ENCODE peak calls at places on chromosomes 3 and 15, in seven cellular contexts. L, R, K, Z, A, U and Y are unnamed samples.
A peak's percentile ranks its signal among the peaks of the same experiment; 100 is the strongest.

GRCh38 chr3:159775372-159775961 is 213.2 kb upstream of the IL12A start:
- DNase-seq in K (no peak), L (no peak), A (no peak), R (no peak), Z (peak; percentile 95), U (peak; percentile 77), Y (no peak)

GRCh38 chr15:90101969-90102890 is at the start of gene IDH2:
- DNase-seq in K (peak; percentile 56), R (peak; percentile 64), Z (peak; percentile 70), U (peak; percentile 91), A (peak; percentile 79), L (peak; percentile 82), Y (no peak)

GRCh38 chr15:58952751-58953150 is 19.3 kb upstream of the SLTM start:
- DNase-seq in R (no peak), K (no peak), A (no peak), Z (no peak), U (no peak), L (no peak), Y (no peak)

GRCh38 chr3:39277893-39278615 is 1.8 kb downstream of the CX3CR1 start:
- DNase-seq in U (no peak), Z (no peak), R (no peak), A (no peak), L (no peak), K (no peak), Y (no peak)

GRCh38 chr3:71503525-71504249 is 79.8 kb downstream of the FOXP1 start:
- DNase-seq in A (no peak), L (no peak), U (no peak), R (no peak), Z (no peak), K (no peak), Y (no peak)

GRCh38 chr15:47778263-47778770 is 61.0 kb downstream of the SEMA6D start:
- DNase-seq in A (no peak), U (no peak), R (no peak), K (no peak), L (no peak), Z (no peak), Y (no peak)

GRCh38 chr15:65033659-65034269 is 4.3 kb upstream of the MTFMT start:
- DNase-seq in U (no peak), K (no peak), A (peak; percentile 74), R (no peak), Z (peak; percentile 27), L (no peak), Y (no peak)

GRCh38 chr15:80309769-80310384 is 57.9 kb upstream of the CTXND1 start:
- DNase-seq in A (peak; percentile 9), Z (peak; percentile 1), L (no peak), R (no peak), U (no peak), K (no peak), Y (peak; percentile 1)

GRCh38 chr3:71299160-71299559 is 284.4 kb downstream of the FOXP1 start:
- DNase-seq in A (no peak), L (no peak), R (peak; percentile 58), K (no peak), Z (peak; percentile 4), U (no peak), Y (no peak)

GRCh38 chr15:29470794-29471193 is 201.2 kb upstream of the NSMCE3 start:
- DNase-seq in U (no peak), Z (no peak), L (no peak), A (no peak), R (no peak), K (no peak), Y (peak; percentile 77)

GRCh38 chr3:176587089-176587488 is 610.2 kb downstream of the TBL1XR1 start:
- DNase-seq in K (no peak), Z (no peak), R (no peak), A (no peak), L (no peak), U (no peak), Y (no peak)

GRCh38 chr3:120475722-120476385 is 25.1 kb upstream of the FSTL1 start:
- DNase-seq in K (no peak), Z (no peak), R (no peak), A (no peak), L (no peak), U (no peak), Y (no peak)

GRCh38 chr15:77622212-77622941 is 10.3 kb downstream of the LINGO1 start:
- DNase-seq in R (no peak), Z (no peak), U (peak; percentile 66), K (no peak), A (no peak), L (no peak), Y (no peak)

GRCh38 chr3:25421747-25422146 is 6.3 kb upstream of the RARB start:
- DNase-seq in Z (no peak), K (no peak), R (no peak), L (no peak), A (no peak), U (no peak), Y (no peak)

GRCh38 chr3:173660645-173661299 is 263.2 kb downstream of the NLGN1 start:
- DNase-seq in R (no peak), Z (no peak), U (no peak), L (no peak), A (no peak), K (no peak), Y (no peak)

GRCh38 chr15:98896802-98897732 is 110.5 kb downstream of the PGPEP1L start:
- DNase-seq in U (no peak), A (no peak), L (peak; percentile 92), Z (no peak), K (no peak), R (no peak), Y (peak; percentile 99)

GRCh38 chr15:29131336-29132109 is 138.1 kb downstream of the NSMCE3 start:
- DNase-seq in L (peak; percentile 68), R (no peak), Z (no peak), U (peak; percentile 20), A (no peak), K (no peak), Y (no peak)

GRCh38 chr3:40800343-40800742 is 275.6 kb downstream of the ZNF621 start:
- DNase-seq in A (no peak), L (peak; percentile 54), R (no peak), Z (no peak), U (no peak), K (no peak), Y (peak; percentile 68)

GRCh38 chr3:140850210-140850955 is 91.3 kb upstream of the SLC25A36 start:
- DNase-seq in Z (no peak), U (no peak), K (no peak), L (no peak), A (peak; percentile 32), R (no peak), Y (no peak)

GRCh38 chr3:191388823-191389222 is 58.5 kb upstream of the UTS2B start:
- DNase-seq in A (peak; percentile 27), L (no peak), R (no peak), U (no peak), Z (no peak), K (no peak), Y (no peak)

GRCh38 chr3:141336672-141337522 is 31.4 kb upstream of the ZBTB38 start:
- DNase-seq in Z (no peak), A (peak; percentile 31), R (no peak), K (no peak), U (no peak), L (no peak), Y (peak; percentile 83)

GRCh38 chr3:125647318-125648014 is 52.2 kb upstream of the OSBPL11 start:
- DNase-seq in Z (no peak), L (peak; percentile 78), A (no peak), R (no peak), K (no peak), U (no peak), Y (peak; percentile 79)

GRCh38 chr3:69791919-69792399 is 52.7 kb downstream of the MITF start:
- DNase-seq in L (no peak), K (no peak), U (no peak), R (no peak), Z (no peak), A (peak; percentile 14), Y (no peak)

GRCh38 chr3:195546130-195546560 is 3.0 kb upstream of the PPP1R2 start:
- DNase-seq in R (no peak), K (no peak), U (no peak), Z (no peak), A (no peak), L (peak; percentile 85), Y (peak; percentile 71)

GRCh38 chr3:183233986-183234385 is 19.1 kb upstream of the B3GNT5 start:
- DNase-seq in R (no peak), Z (no peak), L (no peak), U (no peak), A (no peak), K (no peak), Y (no peak)

GRCh38 chr3:144364797-144365196 is 393.2 kb downstream of the DIPK2A start:
- DNase-seq in L (no peak), R (no peak), A (no peak), K (no peak), U (no peak), Z (no peak), Y (no peak)

GRCh38 chr3:72111265-72111972 is 326.5 kb upstream of the PROK2 start:
- DNase-seq in A (no peak), Z (no peak), R (no peak), U (no peak), K (no peak), L (no peak), Y (no peak)

GRCh38 chr3:173893835-173894234 is 496.3 kb downstream of the NLGN1 start:
- DNase-seq in L (no peak), R (no peak), U (no peak), K (no peak), Z (no peak), A (no peak), Y (no peak)

GRCh38 chr15:39125904-39126303 is 455.0 kb upstream of the THBS1 start:
- DNase-seq in A (peak; percentile 70), K (peak; percentile 1), U (no peak), R (peak; percentile 6), L (no peak), Z (peak; percentile 10), Y (no peak)

GRCh38 chr15:52228928-52229327 is 37.7 kb upstream of the GNB5 start:
- DNase-seq in A (peak; percentile 93), Z (no peak), K (no peak), R (no peak), U (no peak), L (peak; percentile 91), Y (no peak)

GRCh38 chr3:85288257-85288656 is 329.5 kb downstream of the CADM2 start:
- DNase-seq in R (no peak), L (no peak), U (no peak), K (no peak), A (no peak), Z (no peak), Y (no peak)

GRCh38 chr3:61714225-61714624 is 152.9 kb downstream of the PTPRG start:
- DNase-seq in L (no peak), U (no peak), Z (no peak), K (no peak), R (no peak), A (no peak), Y (no peak)

GRCh38 chr3:9311265-9311664 is 51.6 kb upstream of the THUMPD3 start:
- DNase-seq in U (no peak), Z (no peak), A (no peak), L (no peak), R (no peak), K (no peak), Y (no peak)

GRCh38 chr15:55552926-55553325 is 35.2 kb downstream of the PYGO1 start:
- DNase-seq in U (no peak), K (no peak), Z (no peak), R (no peak), L (no peak), A (no peak), Y (no peak)

GRCh38 chr3:127037971-127038446 is 55.1 kb downstream of the PLXNA1 start:
- DNase-seq in R (no peak), A (peak; percentile 11), K (no peak), L (peak; percentile 50), Z (no peak), U (peak; percentile 67), Y (no peak)

GRCh38 chr3:105359098-105359762 is 7.5 kb upstream of the ALCAM start:
- DNase-seq in Z (no peak), L (no peak), U (no peak), K (no peak), R (no peak), A (no peak), Y (no peak)

GRCh38 chr3:195907730-195908438 is 467 bp downstream of the TNK2 start:
- DNase-seq in A (peak; percentile 90), K (peak; percentile 37), U (peak; percentile 67), R (peak; percentile 48), L (no peak), Z (no peak), Y (no peak)

GRCh38 chr3:125191730-125192129 is 20.8 kb downstream of the SLC12A8 start:
- DNase-seq in R (no peak), A (no peak), U (no peak), Z (no peak), L (no peak), K (no peak), Y (no peak)